ENCODE peak calls at places on chromosomes 16 and 17, in seven cellular contexts. Z is suprapubic skin, W is breast epithelium, J is H54, Q is prostate gland, P is tibial nerve, R is stomach. O is an unnamed sample.

GRCh38 chr16:86755571-86756006 is 177.2 kb downstream of the FOXL1 start:
- DNase-seq in J (no peak), Z (no peak), R (no peak), W (no peak), Q (no peak), P (peak; percentile 32), O (no peak)

GRCh38 chr16:14300631-14301149 is 229.6 kb downstream of the MRTFB start:
- DNase-seq in Z (no peak), J (peak; percentile 80), W (peak; percentile 60), P (peak; percentile 68), Q (peak; percentile 74), R (peak; percentile 72), O (peak; percentile 75)

GRCh38 chr17:78159575-78160158 is 8.7 kb upstream of the SYNGR2 start:
- DNase-seq in P (no peak), J (no peak), Q (peak; percentile 68), W (no peak), Z (no peak), R (no peak), O (peak; percentile 60)

GRCh38 chr17:6782244-6782643 is 6.2 kb downstream of the FBXO39 start:
- DNase-seq in P (no peak), R (no peak), W (no peak), Z (no peak), J (no peak), Q (no peak), O (no peak)

GRCh38 chr16:70418274-70418992 is 20.5 kb downstream of the ST3GAL2 start:
- DNase-seq in P (no peak), J (no peak), R (no peak), W (no peak), Q (no peak), Z (no peak), O (no peak)

GRCh38 chr17:18042969-18043368 is 3.8 kb downstream of the GID4 start:
- DNase-seq in R (no peak), Z (no peak), J (no peak), Q (no peak), P (no peak), W (no peak), O (peak; percentile 70)

GRCh38 chr16:30875881-30876791 is 17.7 kb downstream of the BCL7C start:
- DNase-seq in R (no peak), W (no peak), P (no peak), J (no peak), Q (no peak), Z (no peak), O (no peak)

GRCh38 chr17:48522031-48522593 is 8.7 kb downstream of the HOXB1 start:
- DNase-seq in R (no peak), P (no peak), W (peak; percentile 27), J (no peak), Z (no peak), Q (peak; percentile 50), O (no peak)

GRCh38 chr17:37273419-37274051 is 102.2 kb upstream of the C17orf78 start:
- DNase-seq in Z (no peak), W (no peak), Q (no peak), J (peak; percentile 7), R (no peak), P (no peak), O (no peak)

GRCh38 chr17:1716912-1717695 is 6.9 kb upstream of the TLCD2 start:
- DNase-seq in Z (peak; percentile 96), W (peak; percentile 95), R (peak; percentile 93), Q (peak; percentile 94), J (peak; percentile 97), P (peak; percentile 82), O (peak; percentile 98)

GRCh38 chr17:1714980-1715802 is 5.0 kb upstream of the TLCD2 start:
- DNase-seq in P (peak; percentile 83), R (peak; percentile 84), Z (peak; percentile 95), J (peak; percentile 82), Q (peak; percentile 55), W (peak; percentile 77), O (peak; percentile 88)

GRCh38 chr17:1716076-1716911 is 6.1 kb upstream of the TLCD2 start:
- DNase-seq in W (peak; percentile 100), P (peak; percentile 99), R (peak; percentile 100), Q (peak; percentile 100), Z (peak; percentile 100), J (peak; percentile 96), O (peak; percentile 100)

GRCh38 chr17:1714488-1714979 is 4.4 kb upstream of the TLCD2 start:
- DNase-seq in P (peak; percentile 99), Z (peak; percentile 99), J (peak; percentile 85), Q (peak; percentile 93), R (peak; percentile 96), W (peak; percentile 96), O (peak; percentile 94)

DNA sequence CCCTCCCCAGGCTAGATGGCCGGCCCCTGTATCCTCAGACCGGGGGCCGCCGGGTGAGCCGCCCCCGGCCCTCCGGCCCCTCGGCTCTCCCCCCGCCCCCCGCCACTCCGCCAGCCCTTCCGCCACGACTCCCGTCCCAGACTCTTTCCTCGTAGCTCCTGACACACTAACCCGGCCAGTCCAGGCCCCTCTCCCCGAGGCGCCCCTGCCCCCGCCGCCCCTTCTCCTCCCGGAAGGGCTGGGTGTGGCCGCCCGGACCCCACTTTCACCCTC is 5.6 kb upstream of the TLCD2 start:
- DNase-seq in W (no peak), Z (no peak), P (no peak), J (no peak), R (no peak), Q (no peak), O (no peak)
- TF ChIP-seq POLR2A in W (no peak), Z (no peak), P (no peak), J (no peak), R (no peak), Q (no peak), O (no peak)

DNA sequence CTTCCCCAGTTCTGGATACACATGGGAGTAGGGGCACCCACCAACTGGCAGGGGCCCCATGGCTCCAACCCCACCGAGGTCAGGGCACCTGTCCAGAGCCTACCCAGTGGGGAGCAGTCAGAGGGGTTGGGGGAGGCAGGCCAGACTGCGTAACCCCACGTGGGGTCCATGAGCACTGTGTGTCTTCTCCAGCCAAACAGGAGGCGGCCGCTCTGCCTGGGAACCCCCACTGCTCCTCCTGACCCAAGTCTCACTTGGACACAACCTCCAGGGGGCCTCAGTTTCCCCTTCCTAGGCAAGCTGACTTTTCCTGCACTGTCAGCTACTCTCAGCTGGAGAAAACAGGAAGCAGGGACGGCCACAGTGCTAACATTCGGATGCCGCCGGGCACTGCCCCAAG is 7.5 kb downstream of the ZNF469 start:
- DNase-seq in P (no peak), Q (no peak), J (no peak), W (no peak), R (no peak), Z (no peak), O (no peak)
- TF ChIP-seq POLR2A in P (no peak), Q (no peak), J (no peak), W (no peak), R (no peak), Z (no peak), O (no peak)

GRCh38 chr17:12352127-12352526 is 313.6 kb upstream of the MYOCD start:
- DNase-seq in R (no peak), P (no peak), W (no peak), Z (no peak), Q (no peak), J (no peak), O (no peak)

GRCh38 chr17:12349297-12349696 is 316.4 kb upstream of the MYOCD start:
- DNase-seq in Q (no peak), P (no peak), J (no peak), Z (no peak), W (no peak), R (no peak), O (no peak)

GRCh38 chr17:12342609-12343248 is 322.1 kb downstream of the MAP2K4 start:
- DNase-seq in W (no peak), J (no peak), R (peak; percentile 62), Q (no peak), P (no peak), Z (no peak), O (no peak)

DNA sequence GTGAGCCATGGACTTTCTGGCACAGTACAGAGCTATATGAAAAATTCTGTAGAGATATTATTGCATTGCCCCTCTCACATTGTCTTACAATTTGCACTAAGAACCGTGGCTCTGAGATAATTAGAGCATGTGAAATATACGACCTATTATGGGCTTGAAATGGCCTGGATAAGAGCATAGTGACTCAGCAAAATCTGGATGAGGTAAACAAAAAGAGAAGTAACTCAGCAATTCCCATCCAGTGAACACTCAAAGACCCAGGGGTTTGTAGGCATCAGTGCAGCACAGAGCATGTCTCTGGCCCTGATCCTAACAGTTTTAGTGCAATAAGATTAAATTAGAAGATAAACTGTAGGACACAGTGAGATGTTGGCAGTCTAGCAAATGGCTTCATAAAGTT is 317.2 kb upstream of the MYOCD start:
- DNase-seq in Z (no peak), R (no peak), P (no peak), Q (no peak), W (no peak), J (no peak), O (no peak)
- TF ChIP-seq POLR2A in Z (no peak), R (no peak), P (no peak), Q (no peak), W (no peak), J (no peak), O (no peak)

GRCh38 chr17:1762233-1762905 is 509 bp downstream of the SERPINF1 start:
- DNase-seq in Q (no peak), J (no peak), Z (no peak), R (no peak), W (no peak), P (peak; percentile 41), O (no peak)
- TF ChIP-seq POLR2A in Q (no peak), J (no peak), Z (no peak), R (no peak), W (no peak), P (no peak), O (no peak)